ENCODE peak calls at places on chromosomes 13 and 19, in four cellular contexts. R is spleen; E is CD4-positive, CD25-positive, alpha-beta regulatory T cell; G is ovary. J is an unnamed sample.
A peak's percentile ranks its signal among the peaks of the same experiment; 100 is the strongest.

GRCh38 chr13:63408227-63409202 is 1992.9 kb upstream of the PCDH20 start:
- DNase-seq in R (no peak), G (no peak), E (no peak), J (no peak)

GRCh38 chr19:45971260-45971902 is 2.3 kb downstream of the NOVA2 start:
- DNase-seq in R (no peak), E (no peak), G (no peak), J (no peak)

GRCh38 chr13:51843529-51843928 is 1.4 kb downstream of the TMEM272 start:
- DNase-seq in R (no peak), G (no peak), E (no peak), J (no peak)

GRCh38 chr13:53783466-53783865 is 754.9 kb downstream of the OLFM4 start:
- DNase-seq in E (no peak), G (no peak), R (peak; percentile 47), J (no peak)

GRCh38 chr13:27200413-27201066 is 28.9 kb upstream of the USP12 start:
- DNase-seq in E (no peak), R (no peak), G (no peak), J (no peak)

GRCh38 chr19:45717983-45718650 is 12.6 kb downstream of the FBXO46 start:
- DNase-seq in G (no peak), E (no peak), R (peak; percentile 83), J (no peak)

GRCh38 chr19:54431255-54431838 is 16.1 kb downstream of the TTYH1 start:
- DNase-seq in G (peak; percentile 50), R (no peak), E (no peak), J (no peak)

GRCh38 chr13:41178040-41178439 is 16.3 kb downstream of the KBTBD7 start:
- DNase-seq in E (no peak), R (no peak), G (no peak), J (no peak)

GRCh38 chr19:13441810-13442512 is 64.3 kb downstream of the CACNA1A start:
- DNase-seq in R (no peak), G (no peak), E (peak; percentile 33), J (no peak)

GRCh38 chr19:39679791-39680168 is 24.1 kb downstream of the LGALS16 start:
- DNase-seq in E (no peak), G (no peak), R (no peak), J (no peak)

GRCh38 chr19:5564930-5565329 is 2.8 kb downstream of the TINCR start:
- DNase-seq in E (no peak), R (no peak), G (no peak), J (no peak)

GRCh38 chr13:69545500-69546025 is 562.1 kb upstream of the ATXN8OS start:
- DNase-seq in G (no peak), E (no peak), R (no peak), J (no peak)

DNA sequence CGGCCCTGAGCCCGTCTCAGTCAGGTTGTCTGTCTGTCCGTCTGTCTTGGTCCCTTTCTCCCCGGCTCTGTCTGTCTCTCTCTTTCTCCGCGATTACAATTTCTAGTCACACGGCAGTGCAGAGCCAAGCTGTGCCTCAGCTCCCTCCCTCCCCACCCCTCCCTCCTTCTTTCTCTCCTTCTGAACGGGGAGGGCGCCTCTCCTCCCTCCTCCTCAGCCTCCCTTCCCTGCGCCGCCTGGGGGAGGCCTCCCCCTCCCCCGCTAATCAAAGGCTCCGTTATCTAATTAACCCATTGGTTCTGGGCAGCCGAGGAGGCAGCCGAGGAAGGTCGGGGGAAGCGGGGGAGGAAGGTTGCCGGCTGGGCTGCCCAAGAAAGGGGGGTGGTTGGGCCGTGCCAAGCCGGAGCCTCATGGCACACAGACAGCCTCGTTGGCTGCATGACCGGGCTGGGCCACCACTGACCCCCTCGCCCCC is 16.5 kb downstream of the LRRC4B start:
- DNase-seq in E (no peak), G (no peak), R (no peak), J (no peak)
- H3K4me3 ChIP-seq in E (no peak overlapping the region), G (no peak overlapping the region), R (no peak overlapping the region), J (no peak overlapping the region)

DNA sequence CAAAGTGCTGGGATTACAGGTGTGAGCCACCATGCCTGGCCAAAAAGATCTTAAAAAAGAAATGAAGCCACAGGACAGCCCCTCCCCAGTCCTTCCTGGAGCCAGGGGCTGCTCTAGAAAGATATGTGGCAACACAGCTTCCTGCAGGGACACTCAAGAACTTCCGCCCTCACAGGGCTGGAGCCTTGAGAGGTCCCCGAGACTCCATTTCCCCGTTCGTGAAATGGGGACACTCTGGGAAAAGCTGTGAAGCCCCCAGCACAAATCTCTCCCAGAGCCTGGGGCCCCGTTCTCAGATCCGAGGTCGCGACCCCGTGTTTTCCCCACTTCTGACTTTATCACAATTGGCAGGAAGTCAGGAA is 2.5 kb upstream of the GPX4 start:
- DNase-seq in G (no peak), E (no peak), R (no peak), J (no peak)
- H3K4me1 ChIP-seq in G (peaks cover 31% of the 10 kb centered on the region), E (peaks cover 48% of the 10 kb centered on the region), R (peaks cover 84% of the 10 kb centered on the region), J (peaks cover 2% of the 10 kb centered on the region)

GRCh38 chr19:37719927-37720265 is 335 bp upstream of the ZNF607 start:
- DNase-seq in E (no peak), R (no peak), G (no peak), J (no peak)
- H3K4me3 ChIP-seq in E (peak overlapping the region; percentile 59), R (peak overlapping the region; percentile 82), G (peak overlapping the region; percentile 73), J (no peak overlapping the region)

GRCh38 chr19:2225415-2226050 is 10.6 kb downstream of the PLEKHJ1 start:
- DNase-seq in R (no peak), G (no peak), E (no peak), J (no peak)
- H3K4me1 ChIP-seq in R (peaks cover 61% of the 10 kb centered on the region), G (peaks cover 2% of the 10 kb centered on the region), E (no peaks in the 10 kb centered on the region), J (no peaks in the 10 kb centered on the region)

GRCh38 chr13:50366488-50367174 is 351.4 kb downstream of the KCNRG start:
- DNase-seq in E (peak; percentile 75), G (no peak), R (no peak), J (no peak)
- H3K4me3 ChIP-seq in E (peak overlapping the region; percentile 86), G (no peak overlapping the region), R (no peak overlapping the region), J (no peak overlapping the region)

GRCh38 chr13:21639604-21640003 is 31.3 kb upstream of the FGF9 start:
- DNase-seq in R (no peak), E (no peak), G (no peak), J (no peak)
- H3K4me1 ChIP-seq in R (peaks cover 10% of the 10 kb centered on the region), E (no peaks in the 10 kb centered on the region), G (no peaks in the 10 kb centered on the region), J (no peaks in the 10 kb centered on the region)

GRCh38 chr19:48615145-48616040 is 517 bp upstream of the FAM83E start:
- DNase-seq in G (no peak), R (peak; percentile 67), E (no peak), J (no peak)

GRCh38 chr19:48611872-48612271 is 3.0 kb downstream of the FAM83E start:
- DNase-seq in E (no peak), G (no peak), R (no peak), J (no peak)

GRCh38 chr19:48614436-48615144 is at the start of gene FAM83E:
- DNase-seq in G (peak; percentile 42), R (peak; percentile 77), E (no peak), J (no peak)

GRCh38 chr19:48613852-48614435 is 932 bp downstream of the FAM83E start:
- DNase-seq in E (no peak), G (no peak), R (no peak), J (no peak)

GRCh38 chr19:48613024-48613851 is 1.6 kb downstream of the FAM83E start:
- DNase-seq in G (no peak), E (no peak), R (peak; percentile 78), J (no peak)
- H3K4me3 ChIP-seq in G (no peak overlapping the region), E (no peak overlapping the region), R (no peak overlapping the region), J (no peak overlapping the region)

GRCh38 chr13:98075048-98075447 is 67.8 kb upstream of the FARP1 start:
- DNase-seq in G (no peak), R (no peak), E (no peak), J (no peak)

GRCh38 chr13:98083936-98084335 is 59.0 kb upstream of the FARP1 start:
- DNase-seq in G (no peak), E (no peak), R (no peak), J (no peak)

GRCh38 chr13:98083507-98083906 is 59.4 kb upstream of the FARP1 start:
- DNase-seq in G (no peak), E (no peak), R (no peak), J (no peak)

GRCh38 chr13:98080280-98080679 is 62.6 kb upstream of the FARP1 start:
- DNase-seq in E (no peak), G (no peak), R (no peak), J (no peak)
- H3K4me1 ChIP-seq in E (no peaks in the 10 kb centered on the region), G (no peaks in the 10 kb centered on the region), R (no peaks in the 10 kb centered on the region), J (no peaks in the 10 kb centered on the region)